ENCODE peak calls at places on chromosomes 11 and 22, in five cellular contexts. One of them, this sample, is unnamed. For H3K4me1, the result is how much of the 10 kb centered on the place peaks cover.

GRCh38 chr11:21810650-21811049 is 382.2 kb upstream of the ANO5 start:
- DNase-seq in A549: peak
- DNase-seq in PC-3: peak
- DNase-seq in SJSA1: no peak
- DNase-seq in CD8-positive, alpha-beta T cell: no peak
- DNase-seq in this sample: no peak

GRCh38 chr22:47130883-47131610 is 368.6 kb downstream of the TBC1D22A start:
- DNase-seq in PC-3: no peak
- DNase-seq in CD8-positive, alpha-beta T cell: no peak
- DNase-seq in SJSA1: no peak
- DNase-seq in A549: no peak
- DNase-seq in this sample: no peak

GRCh38 chr11:84990141-84990540 is 637.0 kb downstream of the DLG2 start:
- DNase-seq in SJSA1: no peak
- DNase-seq in A549: no peak
- DNase-seq in CD8-positive, alpha-beta T cell: no peak
- DNase-seq in PC-3: no peak
- DNase-seq in this sample: no peak

GRCh38 chr11:127074151-127074761 is 73.7 kb upstream of the KIRREL3 start:
- DNase-seq in PC-3: peak
- DNase-seq in A549: peak
- DNase-seq in CD8-positive, alpha-beta T cell: no peak
- DNase-seq in SJSA1: peak
- DNase-seq in this sample: peak

GRCh38 chr11:45400594-45400993 is 114.5 kb upstream of the SYT13 start:
- DNase-seq in CD8-positive, alpha-beta T cell: no peak
- DNase-seq in SJSA1: peak
- DNase-seq in A549: no peak
- DNase-seq in PC-3: peak
- DNase-seq in this sample: no peak

GRCh38 chr11:127496165-127496564 is 495.6 kb upstream of the KIRREL3 start:
- DNase-seq in A549: no peak
- DNase-seq in CD8-positive, alpha-beta T cell: no peak
- DNase-seq in SJSA1: no peak
- DNase-seq in PC-3: no peak
- DNase-seq in this sample: no peak

GRCh38 chr11:14232652-14233051 is 126.3 kb downstream of the RRAS2 start:
- DNase-seq in PC-3: peak
- DNase-seq in CD8-positive, alpha-beta T cell: no peak
- DNase-seq in SJSA1: no peak
- DNase-seq in A549: peak
- DNase-seq in this sample: peak

GRCh38 chr22:40449676-40450035 is 79.3 kb downstream of the SGSM3 start:
- DNase-seq in PC-3: no peak
- DNase-seq in SJSA1: no peak
- DNase-seq in A549: no peak
- DNase-seq in CD8-positive, alpha-beta T cell: no peak
- DNase-seq in this sample: no peak

DNA sequence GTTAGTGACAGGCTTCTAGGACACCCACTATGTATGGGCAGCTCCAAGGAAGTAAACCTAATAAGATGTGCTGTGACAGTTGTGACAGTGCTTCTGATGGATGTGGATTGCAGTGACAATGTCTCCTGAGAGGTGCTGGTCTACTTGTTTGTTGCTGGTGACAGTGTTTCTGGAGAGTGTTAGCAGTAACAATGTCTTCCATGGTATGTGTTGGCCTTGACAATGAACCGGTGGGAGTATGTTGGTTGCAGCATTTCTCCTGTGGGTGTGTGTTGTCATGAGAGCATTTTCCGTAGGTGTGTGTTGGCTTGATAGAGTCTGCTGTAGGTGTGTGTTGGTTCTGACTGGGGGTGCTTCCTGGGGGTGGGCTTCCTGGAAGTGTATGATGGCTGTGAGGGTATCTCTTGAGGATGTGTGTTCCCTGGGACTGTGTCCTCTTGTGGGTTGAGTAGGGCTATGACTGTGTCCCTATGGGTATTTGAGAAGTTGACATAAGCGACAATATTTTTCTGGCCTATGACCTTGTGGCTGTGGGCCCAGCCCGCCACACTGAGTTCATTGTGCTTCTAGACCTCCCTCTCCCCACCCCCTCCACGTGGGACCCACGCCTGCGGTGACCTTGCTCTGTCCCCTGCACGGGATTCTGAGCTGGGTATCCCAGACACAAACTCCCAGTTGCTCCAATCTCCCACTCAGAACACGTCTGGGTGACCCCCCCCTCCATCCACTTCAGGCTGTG is 1.2 kb downstream of the DCHS1 start:
- DNase-seq in SJSA1: no peak
- DNase-seq in PC-3: no peak
- DNase-seq in CD8-positive, alpha-beta T cell: no peak
- DNase-seq in A549: no peak
- DNase-seq in this sample: no peak
- H3K4me3 ChIP-seq in SJSA1: peak
- H3K4me3 ChIP-seq in PC-3: no peak
- H3K4me3 ChIP-seq in CD8-positive, alpha-beta T cell: peak
- H3K4me3 ChIP-seq in A549: no peak
- H3K4me3 ChIP-seq in this sample: no peak

DNA sequence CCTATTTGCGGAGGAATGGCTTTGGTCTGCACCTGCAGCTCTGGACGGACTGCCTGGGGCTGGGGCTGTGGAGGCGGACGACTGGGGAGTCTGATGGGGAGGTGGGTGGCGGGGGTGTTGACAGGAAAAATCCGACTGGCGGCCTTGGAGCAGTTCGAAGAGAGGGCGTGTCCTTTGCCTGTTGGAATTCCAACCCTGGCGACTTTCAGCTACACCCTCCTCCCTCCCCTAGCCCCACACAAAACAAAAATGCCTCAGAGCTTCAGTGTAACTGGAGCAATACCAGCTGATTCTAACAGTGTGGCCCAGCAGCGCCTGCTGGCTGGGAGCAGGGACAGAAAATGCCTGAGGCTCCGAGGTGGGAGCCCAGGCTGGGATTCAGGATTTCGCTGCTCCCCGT is 85.4 kb downstream of the ATXN10 start:
- DNase-seq in SJSA1: no peak
- DNase-seq in PC-3: no peak
- DNase-seq in CD8-positive, alpha-beta T cell: no peak
- DNase-seq in A549: no peak
- DNase-seq in this sample: peak
- H3K4me1 ChIP-seq in SJSA1: under half
- H3K4me1 ChIP-seq in PC-3: under half
- H3K4me1 ChIP-seq in CD8-positive, alpha-beta T cell: under half
- H3K4me1 ChIP-seq in A549: under half
- H3K4me1 ChIP-seq in this sample: under half

GRCh38 chr11:102936864-102937509 is 18.5 kb downstream of the MMP13 start:
- DNase-seq in SJSA1: no peak
- DNase-seq in CD8-positive, alpha-beta T cell: no peak
- DNase-seq in PC-3: no peak
- DNase-seq in A549: no peak
- DNase-seq in this sample: no peak

GRCh38 chr11:102946237-102946636 is 9.3 kb downstream of the MMP13 start:
- DNase-seq in A549: no peak
- DNase-seq in CD8-positive, alpha-beta T cell: no peak
- DNase-seq in PC-3: peak
- DNase-seq in SJSA1: no peak
- DNase-seq in this sample: no peak

GRCh38 chr11:102935514-102935913 is 20.0 kb downstream of the MMP13 start:
- DNase-seq in PC-3: no peak
- DNase-seq in A549: no peak
- DNase-seq in CD8-positive, alpha-beta T cell: no peak
- DNase-seq in SJSA1: no peak
- DNase-seq in this sample: no peak

GRCh38 chr11:102940714-102941588 is 14.6 kb downstream of the MMP13 start:
- DNase-seq in A549: peak
- DNase-seq in SJSA1: peak
- DNase-seq in PC-3: peak
- DNase-seq in CD8-positive, alpha-beta T cell: no peak
- DNase-seq in this sample: peak
- H3K4me3 ChIP-seq in A549: no peak
- H3K4me3 ChIP-seq in SJSA1: no peak
- H3K4me3 ChIP-seq in PC-3: no peak
- H3K4me3 ChIP-seq in CD8-positive, alpha-beta T cell: no peak
- H3K4me3 ChIP-seq in this sample: no peak

GRCh38 chr11:67291481-67292381 is 2.6 kb downstream of the ANKRD13D start:
- DNase-seq in PC-3: no peak
- DNase-seq in A549: no peak
- DNase-seq in SJSA1: no peak
- DNase-seq in CD8-positive, alpha-beta T cell: no peak
- DNase-seq in this sample: no peak
- H3K4me1 ChIP-seq in PC-3: under half
- H3K4me1 ChIP-seq in A549: under half
- H3K4me1 ChIP-seq in SJSA1: under half
- H3K4me1 ChIP-seq in CD8-positive, alpha-beta T cell: half or more
- H3K4me1 ChIP-seq in this sample: under half

DNA sequence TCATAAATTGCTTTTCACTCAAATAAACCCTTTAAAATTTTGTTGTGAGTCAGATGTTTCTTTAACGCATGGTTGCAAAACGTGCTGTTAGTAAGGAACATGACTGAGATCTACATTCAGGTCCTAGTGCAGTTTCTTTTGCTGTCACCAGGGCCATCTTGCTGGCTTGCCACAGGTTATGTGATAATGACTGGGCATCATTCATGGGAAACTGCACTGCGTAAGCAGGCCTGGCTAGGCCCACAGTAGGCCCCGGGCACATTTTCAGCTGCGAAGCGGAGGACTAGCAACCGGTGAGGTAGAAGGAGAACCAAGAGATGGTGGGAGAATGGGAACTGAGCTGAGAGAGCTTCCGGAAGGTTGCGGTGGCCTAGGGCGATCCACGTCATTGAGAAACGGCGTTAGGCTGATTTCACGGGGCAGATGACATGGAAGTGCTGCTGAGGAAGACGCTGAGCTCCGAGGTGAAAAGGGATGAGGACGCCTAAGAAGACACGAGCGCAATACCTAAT is 3.2 kb upstream of the KLHDC7B start:
- DNase-seq in PC-3: no peak
- DNase-seq in A549: no peak
- DNase-seq in SJSA1: no peak
- DNase-seq in CD8-positive, alpha-beta T cell: no peak
- DNase-seq in this sample: no peak
- H3K4me3 ChIP-seq in PC-3: no peak
- H3K4me3 ChIP-seq in A549: no peak
- H3K4me3 ChIP-seq in SJSA1: no peak
- H3K4me3 ChIP-seq in CD8-positive, alpha-beta T cell: no peak
- H3K4me3 ChIP-seq in this sample: no peak

DNA sequence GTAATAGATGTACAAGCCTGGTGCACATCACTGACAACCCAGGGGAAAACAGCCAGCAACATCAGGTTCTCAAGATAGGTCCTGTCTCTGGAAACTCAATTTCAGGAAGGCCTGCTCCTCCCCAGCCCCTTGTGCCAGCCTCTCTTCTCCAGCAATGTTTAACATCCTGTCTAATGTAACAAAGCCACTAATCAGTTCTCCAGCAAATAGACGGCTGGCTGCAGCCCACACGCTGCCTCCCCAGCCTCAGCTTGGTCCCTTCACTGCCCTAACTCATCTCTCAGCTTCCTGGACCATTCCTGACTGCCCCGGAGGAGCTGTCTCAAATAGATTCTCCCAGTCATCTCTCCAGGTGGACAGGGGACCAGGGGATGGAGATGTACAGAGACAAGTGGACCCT is 37.8 kb downstream of the RPL27A start:
- DNase-seq in PC-3: peak
- DNase-seq in SJSA1: no peak
- DNase-seq in A549: no peak
- DNase-seq in CD8-positive, alpha-beta T cell: no peak
- DNase-seq in this sample: no peak
- H3K4me1 ChIP-seq in PC-3: half or more
- H3K4me1 ChIP-seq in SJSA1: half or more
- H3K4me1 ChIP-seq in A549: half or more
- H3K4me1 ChIP-seq in CD8-positive, alpha-beta T cell: under half
- H3K4me1 ChIP-seq in this sample: half or more

DNA sequence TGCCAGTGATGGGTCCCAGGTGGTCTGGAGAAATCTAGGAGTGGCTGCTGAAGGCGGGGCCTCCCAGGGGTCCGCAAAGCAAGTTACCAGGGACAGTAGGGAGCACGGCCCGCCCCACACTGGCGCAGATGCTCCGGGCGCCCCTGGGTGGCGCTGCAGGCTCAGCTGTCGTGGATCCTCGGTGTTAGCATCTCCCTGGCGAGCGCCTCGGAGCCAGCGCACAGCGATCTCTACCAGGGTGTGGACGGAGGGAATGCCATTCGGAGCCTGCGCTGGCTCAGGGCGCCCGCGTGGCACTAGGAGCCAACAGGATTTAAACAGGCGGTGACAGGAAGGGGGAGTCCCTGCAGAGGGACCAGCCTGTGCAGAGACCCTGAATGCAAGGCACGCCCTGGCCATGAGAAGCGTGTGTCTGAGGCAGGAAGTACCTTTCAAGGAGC is 20.2 kb downstream of the FADS3 start:
- DNase-seq in A549: peak
- DNase-seq in PC-3: peak
- DNase-seq in SJSA1: peak
- DNase-seq in CD8-positive, alpha-beta T cell: peak
- DNase-seq in this sample: peak
- H3K4me3 ChIP-seq in A549: no peak
- H3K4me3 ChIP-seq in PC-3: peak
- H3K4me3 ChIP-seq in SJSA1: no peak
- H3K4me3 ChIP-seq in CD8-positive, alpha-beta T cell: no peak
- H3K4me3 ChIP-seq in this sample: no peak

DNA sequence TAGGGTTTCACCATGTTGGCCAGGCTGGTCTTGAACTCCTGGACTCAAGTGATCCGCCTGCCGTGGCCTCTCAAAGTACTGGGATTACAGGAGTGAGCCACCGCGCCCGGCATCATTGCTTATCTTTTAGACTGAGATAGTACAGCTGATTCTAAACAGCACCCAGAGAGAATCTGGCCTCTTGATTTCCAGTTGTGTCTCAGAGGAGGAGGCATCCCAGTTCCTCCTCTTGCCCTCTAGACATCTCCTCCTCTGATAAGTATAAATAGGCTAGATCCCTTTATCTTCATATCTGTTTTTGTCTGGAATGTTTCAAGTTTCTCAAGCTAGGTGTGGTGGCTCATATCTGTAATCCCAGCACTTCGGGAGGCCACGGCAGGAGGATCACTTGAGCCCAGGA is 7.0 kb downstream of the MARK2 start:
- DNase-seq in SJSA1: no peak
- DNase-seq in PC-3: no peak
- DNase-seq in CD8-positive, alpha-beta T cell: no peak
- DNase-seq in A549: no peak
- DNase-seq in this sample: peak
- H3K4me1 ChIP-seq in SJSA1: under half
- H3K4me1 ChIP-seq in PC-3: half or more
- H3K4me1 ChIP-seq in CD8-positive, alpha-beta T cell: half or more
- H3K4me1 ChIP-seq in A549: under half
- H3K4me1 ChIP-seq in this sample: half or more

GRCh38 chr22:33919591-33920501 is at the start of gene LARGE1:
- DNase-seq in SJSA1: peak
- DNase-seq in PC-3: no peak
- DNase-seq in CD8-positive, alpha-beta T cell: no peak
- DNase-seq in A549: peak
- DNase-seq in this sample: peak
- H3K4me3 ChIP-seq in SJSA1: peak
- H3K4me3 ChIP-seq in PC-3: peak
- H3K4me3 ChIP-seq in CD8-positive, alpha-beta T cell: peak
- H3K4me3 ChIP-seq in A549: peak
- H3K4me3 ChIP-seq in this sample: peak